ENCODE peak calls at places on chromosomes 7 and 10, in seven cellular contexts. H is HEK293T, Z is GM12878, G is HCT116, F is K562, Y is H1, T is HepG2. E is an unnamed sample.

GRCh38 chr7:128392446-128393327 is 17.1 kb downstream of the IMPDH1 start:
- DNase-seq in Z (no peak), T (no peak), F (peak), G (no peak), Y (no peak), H (no peak), E (no peak)

GRCh38 chr7:131336956-131337355 is 9.3 kb downstream of the MKLN1 start:
- DNase-seq in F (peak), Z (no peak), H (no peak), Y (no peak), G (peak), T (peak), E (no peak)

GRCh38 chr10:132407846-132408278 is 10.9 kb downstream of the PWWP2B start:
- DNase-seq in H (no peak), F (no peak), Z (no peak), T (no peak), Y (no peak), G (no peak), E (peak)

GRCh38 chr7:22052221-22052639 is 106.5 kb upstream of the CDCA7L start:
- DNase-seq in H (peak), F (no peak), G (no peak), T (no peak), Y (no peak), Z (no peak), E (no peak)

GRCh38 chr7:104973909-104974415 is 40.0 kb upstream of the KMT2E start:
- DNase-seq in Z (no peak), F (no peak), G (no peak), H (no peak), T (no peak), Y (no peak), E (no peak)

GRCh38 chr7:100827330-100828226 is at the start of gene EPHB4:
- DNase-seq in H (peak), F (peak), G (peak), Y (no peak), Z (no peak), T (peak), E (peak)

GRCh38 chr10:76245951-76246495 is 814.6 kb downstream of the LRMDA start:
- DNase-seq in F (no peak), G (no peak), Y (no peak), T (no peak), Z (no peak), H (no peak), E (no peak)

GRCh38 chr10:133211959-133212852 is 17.8 kb upstream of the UTF1 start:
- DNase-seq in T (no peak), F (no peak), Y (no peak), G (no peak), Z (no peak), H (no peak), E (no peak)

GRCh38 chr10:21496285-21497176 is 29.0 kb downstream of the SKIDA1 start:
- DNase-seq in Y (no peak), G (no peak), T (peak), Z (no peak), H (peak), F (peak), E (peak)

GRCh38 chr7:30977896-30978564 is 14.3 kb downstream of the GHRHR start:
- DNase-seq in Y (peak), Z (no peak), H (peak), T (peak), G (peak), F (peak), E (peak)

GRCh38 chr7:100141554-100141949 is 7.2 kb upstream of the LAMTOR4 start:
- DNase-seq in Y (no peak), H (no peak), F (no peak), G (no peak), T (no peak), Z (no peak), E (no peak)

GRCh38 chr7:141362580-141363435 is 188.4 kb upstream of the AGK start:
- DNase-seq in F (no peak), H (no peak), G (no peak), Y (no peak), T (no peak), Z (no peak), E (no peak)

GRCh38 chr7:85773116-85773783 is 586.4 kb upstream of the SEMA3D start:
- DNase-seq in Z (no peak), H (no peak), Y (no peak), F (no peak), T (no peak), G (no peak), E (no peak)

GRCh38 chr10:69466689-69467088 is 15.4 kb downstream of the TSPAN15 start:
- DNase-seq in T (no peak), Y (no peak), F (no peak), H (no peak), G (no peak), Z (no peak), E (no peak)

GRCh38 chr7:95631545-95631944 is 35.2 kb upstream of the PDK4 start:
- DNase-seq in G (no peak), T (no peak), Y (no peak), F (no peak), H (no peak), Z (no peak), E (no peak)

GRCh38 chr10:24982294-24983064 is 30.1 kb upstream of the PRTFDC1 start:
- DNase-seq in Z (peak), Y (no peak), T (no peak), H (no peak), F (no peak), G (no peak), E (no peak)

GRCh38 chr10:110840225-110840922 is 31.4 kb upstream of the PDCD4 start:
- DNase-seq in Y (no peak), T (peak), Z (no peak), G (no peak), H (no peak), F (no peak), E (no peak)

GRCh38 chr7:151001546-151001945 is 10.7 kb downstream of the NOS3 start:
- DNase-seq in G (no peak), F (no peak), Y (no peak), Z (no peak), H (no peak), T (no peak), E (no peak)

GRCh38 chr7:45617166-45617565 is 43.0 kb downstream of the ADCY1 start:
- DNase-seq in Y (peak), Z (no peak), H (no peak), F (no peak), G (no peak), T (no peak), E (peak)

GRCh38 chr7:100516135-100516812 is 22.7 kb upstream of the AGFG2 start:
- DNase-seq in T (peak), H (no peak), F (peak), Z (peak), Y (no peak), G (no peak), E (no peak)

GRCh38 chr7:132121987-132122386 is 454.3 kb downstream of the PLXNA4 start:
- DNase-seq in Z (no peak), Y (no peak), F (no peak), T (no peak), G (no peak), H (no peak), E (no peak)

GRCh38 chr10:44863344-44864041 is 47.6 kb upstream of the TMEM72 start:
- DNase-seq in F (no peak), Z (no peak), T (no peak), H (no peak), Y (no peak), G (no peak), E (peak)

GRCh38 chr10:62788861-62789467 is 15.6 kb upstream of the ADO start:
- DNase-seq in G (no peak), F (no peak), H (no peak), Y (no peak), Z (no peak), T (peak), E (no peak)

GRCh38 chr10:69876286-69876685 is 74.6 kb downstream of the COL13A1 start:
- DNase-seq in T (no peak), G (no peak), F (no peak), H (no peak), Y (no peak), Z (no peak), E (no peak)

GRCh38 chr10:71725998-71726672 is 6.6 kb upstream of the C10orf105 start:
- DNase-seq in H (peak), T (peak), Z (no peak), Y (no peak), G (no peak), F (peak), E (peak)

GRCh38 chr10:72335394-72336258 is 19.1 kb downstream of the DNAJB12 start:
- DNase-seq in Z (no peak), H (no peak), T (no peak), F (no peak), Y (no peak), G (no peak), E (no peak)

GRCh38 chr7:121024568-121025055 is 36.1 kb downstream of the CPED1 start:
- DNase-seq in G (no peak), T (no peak), H (no peak), F (no peak), Y (no peak), Z (no peak), E (no peak)

GRCh38 chr10:76031099-76031498 is 599.7 kb downstream of the LRMDA start:
- DNase-seq in F (no peak), Y (no peak), Z (no peak), H (no peak), T (no peak), G (no peak), E (no peak)

GRCh38 chr10:33594475-33594874 is 260.0 kb upstream of the NRP1 start:
- DNase-seq in T (no peak), Z (no peak), F (no peak), Y (no peak), H (no peak), G (no peak), E (no peak)

GRCh38 chr10:16314259-16314658 is 122.6 kb upstream of the PTER start:
- DNase-seq in Y (no peak), Z (no peak), G (peak), F (peak), H (no peak), T (peak), E (peak)

GRCh38 chr10:43197834-43198681 is 59.8 kb downstream of the CSGALNACT2 start:
- DNase-seq in Z (no peak), H (peak), Y (no peak), G (no peak), F (no peak), T (peak), E (peak)

GRCh38 chr10:80187465-80188409 is 17.6 kb downstream of the ANXA11 start:
- DNase-seq in Y (no peak), H (no peak), Z (peak), F (peak), G (no peak), T (peak), E (no peak)

GRCh38 chr7:44761207-44762161 is 12.8 kb downstream of the ZMIZ2 start:
- DNase-seq in G (peak), H (no peak), F (peak), Y (no peak), T (no peak), Z (no peak), E (no peak)

GRCh38 chr10:66642217-66642616 is 283.6 kb upstream of the LRRTM3 start:
- DNase-seq in Y (no peak), F (no peak), G (no peak), Z (no peak), T (no peak), H (no peak), E (no peak)

GRCh38 chr10:60182691-60183090 is 207.0 kb downstream of the ANK3 start:
- DNase-seq in G (no peak), F (no peak), Z (no peak), Y (no peak), H (no peak), T (no peak), E (no peak)

GRCh38 chr7:9391984-9392383 is 958.6 kb downstream of the NXPH1 start:
- DNase-seq in H (no peak), Y (no peak), G (no peak), T (no peak), Z (no peak), F (no peak), E (no peak)

GRCh38 chr10:132111121-132111731 is 45.5 kb downstream of the JAKMIP3 start:
- DNase-seq in G (no peak), F (no peak), T (no peak), Z (no peak), Y (no peak), H (no peak), E (no peak)

GRCh38 chr7:80264769-80265168 is 130.1 kb downstream of the GNAI1 start:
- DNase-seq in T (no peak), H (no peak), Z (no peak), F (no peak), G (no peak), Y (no peak), E (no peak)

GRCh38 chr7:80263821-80264220 is 129.2 kb downstream of the GNAI1 start:
- DNase-seq in G (no peak), T (no peak), F (no peak), H (no peak), Y (no peak), Z (no peak), E (no peak)

GRCh38 chr7:80257751-80258150 is 123.1 kb downstream of the GNAI1 start:
- DNase-seq in Z (no peak), H (no peak), F (no peak), Y (no peak), T (no peak), G (no peak), E (no peak)

DNA sequence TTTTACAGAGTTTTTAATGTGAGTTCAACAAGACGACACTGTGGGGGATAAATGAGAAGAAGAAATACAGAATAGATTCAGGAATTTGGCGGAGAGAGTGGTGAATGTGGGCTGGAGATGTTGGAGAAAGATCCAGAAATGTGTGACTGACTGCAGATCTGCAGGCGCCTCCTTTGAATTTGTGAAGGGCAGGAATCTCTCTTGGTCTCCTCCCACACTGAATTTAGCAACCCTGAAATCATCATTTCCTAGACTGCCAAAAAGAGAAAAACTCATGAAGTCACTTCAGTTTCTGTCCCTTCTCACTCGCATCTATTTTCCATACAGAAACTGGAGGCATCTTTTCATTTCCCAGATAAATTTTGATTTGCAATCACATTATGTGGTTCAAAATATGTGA is 128.7 kb downstream of the GNAI1 start:
- DNase-seq in T (no peak), G (no peak), Y (no peak), Z (no peak), F (no peak), H (no peak), E (no peak)
- TF ChIP-seq SP1 in T (no peak), G (no peak), Y (no peak), Z (no peak), F (no peak), H (no peak), E (no peak)

GRCh38 chr7:98293265-98293664 is 11.8 kb downstream of the BRI3 start:
- DNase-seq in G (no peak), F (no peak), T (no peak), Y (no peak), Z (no peak), H (no peak), E (no peak)

GRCh38 chr7:98293746-98294145 is 12.3 kb downstream of the BRI3 start:
- DNase-seq in G (no peak), Y (no peak), Z (no peak), T (no peak), F (no peak), H (no peak), E (no peak)

GRCh38 chr7:98294326-98294725 is 12.8 kb downstream of the BRI3 start:
- DNase-seq in Z (no peak), T (no peak), Y (no peak), G (no peak), F (no peak), H (no peak), E (no peak)

GRCh38 chr7:98289333-98289875 is 7.9 kb downstream of the BRI3 start:
- DNase-seq in Z (no peak), Y (no peak), G (no peak), H (no peak), T (no peak), F (peak), E (no peak)

DNA sequence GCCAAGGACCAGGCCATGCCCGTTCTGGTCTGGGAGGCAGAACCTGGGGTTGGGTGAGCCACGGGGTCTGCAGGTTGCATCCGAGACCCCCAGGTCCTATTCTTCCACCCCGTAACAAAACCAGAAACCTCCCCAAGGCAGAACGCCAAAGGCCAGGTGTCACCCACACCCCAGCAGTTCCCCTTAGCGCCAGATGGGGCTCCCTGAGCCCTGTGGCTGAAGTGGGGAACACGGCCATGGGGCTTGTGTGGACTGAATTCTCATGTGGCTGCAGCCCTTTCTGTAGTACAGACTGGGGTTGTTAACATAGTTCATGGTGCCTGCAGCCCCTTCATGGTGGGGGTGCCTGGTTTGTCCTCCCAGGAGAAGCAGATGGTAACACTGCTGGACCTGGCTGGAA is 10.2 kb downstream of the BRI3 start:
- DNase-seq in Z (no peak), F (peak), T (no peak), Y (no peak), G (no peak), H (no peak), E (no peak)
- TF ChIP-seq SP1 in Z (no peak), F (no peak), T (no peak), Y (no peak), G (no peak), H (no peak), E (no peak)

GRCh38 chr10:129966370-129966769 is 2.3 kb upstream of the EBF3 start:
- DNase-seq in F (no peak), T (no peak), H (no peak), Y (no peak), Z (no peak), G (no peak), E (no peak)

GRCh38 chr10:129964611-129965417 is 740 bp upstream of the EBF3 start:
- DNase-seq in F (no peak), G (no peak), T (no peak), Z (no peak), Y (no peak), H (no peak), E (peak)

GRCh38 chr10:129963831-129964501 is at the start of gene EBF3:
- DNase-seq in Y (no peak), H (peak), F (peak), Z (no peak), T (no peak), G (no peak), E (peak)

GRCh38 chr10:129965940-129966339 is 1.9 kb upstream of the EBF3 start:
- DNase-seq in G (no peak), Y (no peak), H (no peak), F (no peak), T (no peak), Z (no peak), E (no peak)

DNA sequence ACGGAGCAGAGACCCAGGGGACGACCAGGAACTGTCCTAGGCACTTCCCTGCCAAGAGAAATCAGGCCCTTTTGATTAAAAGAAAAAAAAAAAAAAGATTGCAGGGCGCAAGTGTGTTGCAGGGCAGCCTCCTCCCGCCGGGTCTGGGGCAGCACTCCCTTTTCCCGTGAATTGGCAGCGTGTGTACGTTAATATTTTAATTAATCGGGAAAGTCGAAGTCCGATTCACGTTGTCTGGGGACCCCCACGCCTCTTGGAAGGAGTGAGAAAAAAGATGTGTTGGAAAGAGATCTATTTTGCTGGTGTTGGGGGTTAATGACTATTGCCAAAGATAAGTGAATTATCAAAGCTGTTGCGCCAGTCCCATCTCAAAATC is 1.3 kb upstream of the EBF3 start:
- DNase-seq in G (no peak), H (no peak), Y (no peak), T (no peak), F (no peak), Z (no peak), E (no peak)
- TF ChIP-seq SP1 in G (no peak), H (no peak), Y (no peak), T (no peak), F (no peak), Z (no peak), E (no peak)

DNA sequence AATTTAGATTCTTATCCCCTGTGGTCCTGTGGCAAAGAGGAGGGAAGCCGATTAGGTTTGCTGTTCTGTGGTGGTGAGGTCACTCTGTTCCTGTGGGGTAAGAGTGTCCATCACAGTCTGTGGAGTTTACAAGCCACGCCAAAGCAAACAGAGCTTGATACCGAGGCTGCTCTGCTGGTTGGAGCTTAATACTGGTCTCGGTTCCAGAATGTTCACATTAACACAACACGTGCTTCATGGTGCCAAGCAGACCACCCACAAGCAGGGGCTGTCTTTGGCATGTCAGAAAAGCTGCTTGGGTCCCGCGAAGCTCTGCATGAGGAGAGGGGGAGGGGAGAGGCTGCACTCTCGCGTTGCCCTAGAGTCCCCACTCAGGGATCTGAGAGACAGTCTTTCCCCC is 47.5 kb downstream of the DNAJB6 start:
- DNase-seq in Y (no peak), F (no peak), Z (no peak), G (no peak), H (no peak), T (no peak), E (no peak)
- TF ChIP-seq SP1 in Y (no peak), F (no peak), Z (no peak), G (no peak), H (no peak), T (no peak), E (no peak)

GRCh38 chr10:103153302-103153759 is 39.7 kb downstream of the NT5C2 start:
- DNase-seq in Z (no peak), H (no peak), G (no peak), F (no peak), T (peak), Y (no peak), E (no peak)
- TF ChIP-seq SP1 in Z (no peak), H (no peak), G (no peak), F (no peak), T (no peak), Y (no peak), E (no peak)

DNA sequence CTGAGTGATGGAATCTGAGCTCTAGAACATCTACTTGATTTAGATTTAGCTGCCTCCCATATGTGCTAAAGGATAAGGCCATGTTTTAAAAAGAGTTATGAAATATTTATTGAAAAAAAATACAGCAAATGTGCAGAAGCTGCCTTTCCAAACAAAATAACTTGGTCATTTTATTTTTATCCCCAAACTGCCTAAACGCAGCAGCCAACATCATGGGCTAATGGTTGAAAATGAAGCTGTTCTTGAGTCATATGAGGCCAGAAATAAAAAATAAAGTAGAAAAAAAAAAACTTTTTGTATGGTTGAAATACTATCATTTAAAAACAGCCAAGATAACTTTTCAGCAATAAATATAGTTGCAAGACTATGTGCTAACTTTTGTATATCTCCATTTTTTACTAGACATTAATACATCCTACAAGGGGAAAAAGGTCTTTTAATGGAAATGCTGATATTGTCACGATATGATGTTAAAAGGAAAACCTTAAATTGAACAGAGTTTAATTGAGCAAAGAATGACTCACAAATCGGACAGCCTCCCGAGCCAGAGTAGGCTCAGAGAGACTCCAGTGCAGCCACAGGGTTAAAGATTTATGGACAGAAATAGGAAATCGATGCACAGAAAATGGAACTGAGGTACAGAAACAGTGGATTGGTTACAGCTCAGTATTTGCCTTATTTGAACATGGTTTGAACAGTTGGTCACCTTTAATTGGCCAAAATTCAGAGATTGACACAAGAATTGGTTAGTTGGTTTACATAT is 305.8 kb downstream of the MDFIC start:
- DNase-seq in T (no peak), G (no peak), H (no peak), Z (no peak), F (no peak), Y (no peak), E (no peak)
- TF ChIP-seq SP1 in T (no peak), G (no peak), H (no peak), Z (no peak), F (no peak), Y (no peak), E (no peak)